ENCODE peak calls at places on chromosomes 13 and 19, in six cellular contexts. W is neuronal stem cell, F is ascending aorta, A is PC-9, C is colonic mucosa, J is heart left ventricle. S is an unnamed sample. For H3K9me3 and H3K4me1, the result is how much of the 10 kb centered on the place peaks cover.

GRCh38 chr19:39175564-39175963 is 21.2 kb upstream of the NCCRP1 start:
- DNase-seq in J (no peak), A (no peak), C (no peak), F (no peak), W (no peak), S (no peak)

GRCh38 chr13:86741762-86742285 is 929.3 kb upstream of the SLITRK5 start:
- DNase-seq in A (no peak), C (no peak), F (no peak), J (no peak), W (no peak), S (no peak)

GRCh38 chr13:100100115-100100879 is 11.4 kb downstream of the PCCA start:
- DNase-seq in W (no peak), C (peak), J (no peak), A (no peak), F (no peak), S (no peak)

GRCh38 chr13:108227651-108228272 is 9.6 kb downstream of the ABHD13 start:
- DNase-seq in A (no peak), W (no peak), F (no peak), C (peak), J (no peak), S (no peak)

GRCh38 chr13:35822666-35823065 is 308.5 kb downstream of the DCLK1 start:
- DNase-seq in F (no peak), A (no peak), C (no peak), W (peak), J (no peak), S (no peak)

GRCh38 chr19:30064021-30064699 is 122.1 kb downstream of the URI1 start:
- DNase-seq in A (no peak), W (no peak), C (no peak), J (no peak), F (no peak), S (no peak)

GRCh38 chr19:8505680-8506401 is 3.4 kb upstream of the PRAM1 start:
- DNase-seq in F (no peak), J (peak), C (peak), A (peak), W (peak), S (peak)

GRCh38 chr19:2771786-2772674 is 11.0 kb downstream of the SGTA start:
- DNase-seq in J (peak), F (no peak), W (no peak), C (no peak), A (no peak), S (no peak)

GRCh38 chr13:62997038-62997619 is 1581.5 kb upstream of the PCDH20 start:
- DNase-seq in F (no peak), W (no peak), C (no peak), A (no peak), J (no peak), S (no peak)

GRCh38 chr19:38852231-38853044 is 2.7 kb upstream of the HNRNPL start:
- DNase-seq in A (peak), C (peak), F (no peak), W (no peak), J (peak), S (no peak)

GRCh38 chr13:74335370-74335769 is 201.2 kb upstream of the KLF12 start:
- DNase-seq in C (no peak), F (no peak), A (no peak), J (no peak), W (no peak), S (no peak)

GRCh38 chr19:53172892-53173291 is 14.0 kb upstream of the ZNF347 start:
- DNase-seq in W (no peak), C (no peak), A (no peak), F (no peak), J (no peak), S (no peak)

GRCh38 chr19:10295305-10295846 is 5.6 kb downstream of the ICAM5 start:
- DNase-seq in A (no peak), W (no peak), J (no peak), F (no peak), C (peak), S (no peak)

GRCh38 chr19:16457195-16457953 is 14.4 kb downstream of the EPS15L1 start:
- DNase-seq in C (no peak), W (no peak), J (peak), F (no peak), A (peak), S (no peak)

GRCh38 chr13:110618167-110618566 is 2.8 kb downstream of the NAXD start:
- DNase-seq in A (no peak), W (no peak), C (no peak), F (no peak), J (no peak), S (no peak)

GRCh38 chr13:42258747-42259146 is 13.2 kb upstream of the AKAP11 start:
- DNase-seq in J (no peak), A (no peak), C (no peak), W (no peak), F (no peak), S (no peak)

GRCh38 chr13:72174549-72174948 is 307.5 kb upstream of the DACH1 start:
- DNase-seq in F (no peak), C (no peak), A (no peak), J (no peak), W (no peak), S (no peak)

GRCh38 chr19:42088471-42089190 is 12.7 kb downstream of the ZNF574 start:
- DNase-seq in A (peak), W (no peak), C (no peak), J (no peak), F (no peak), S (no peak)

GRCh38 chr13:101157261-101157660 is 259.0 kb downstream of the NALCN start:
- DNase-seq in C (no peak), W (no peak), A (peak), F (no peak), J (no peak), S (no peak)

GRCh38 chr19:2315818-2316353 is 7.9 kb upstream of the LINGO3 start:
- DNase-seq in J (peak), C (peak), A (peak), F (peak), W (peak), S (peak)

GRCh38 chr13:50230365-50230978 is 215.2 kb downstream of the KCNRG start:
- DNase-seq in F (no peak), A (no peak), W (no peak), J (no peak), C (no peak), S (no peak)

GRCh38 chr13:102267191-102267590 is 134.7 kb downstream of the FGF14 start:
- DNase-seq in F (no peak), J (no peak), A (no peak), C (no peak), W (no peak), S (no peak)

GRCh38 chr19:1503089-1503924 is 9.5 kb downstream of the ADAMTSL5 start:
- DNase-seq in C (peak), W (no peak), F (no peak), A (peak), J (no peak), S (peak)

GRCh38 chr13:50144473-50145160 is 129.4 kb downstream of the KCNRG start:
- DNase-seq in F (no peak), W (no peak), C (no peak), A (no peak), J (no peak), S (no peak)

GRCh38 chr13:84655677-84656076 is 773.4 kb upstream of the SLITRK1 start:
- DNase-seq in C (no peak), F (no peak), J (no peak), A (no peak), W (no peak), S (no peak)

GRCh38 chr19:56015756-56016155 is 29.2 kb downstream of the NLRP5 start:
- DNase-seq in F (no peak), W (no peak), C (no peak), J (no peak), A (no peak), S (no peak)
- H3K9me3 ChIP-seq in F (under half), W (under half), C (under half), J (under half), A (under half), S (under half)

GRCh38 chr19:46984077-46985010 is 35.3 kb upstream of the NPAS1 start:
- DNase-seq in A (no peak), J (peak), C (no peak), F (no peak), W (no peak), S (peak)
- H3K4me1 ChIP-seq in A (under half), J (under half), C (under half), F (half or more), W (under half), S (half or more)

GRCh38 chr13:113837554-113838355 is 26.1 kb downstream of the GAS6 start:
- DNase-seq in C (peak), J (peak), W (no peak), A (peak), F (peak), S (peak)
- H3K4me3 ChIP-seq in C (no peak), J (peak), W (no peak), A (no peak), F (peak), S (peak)

GRCh38 chr19:56547535-56547934 is 8.8 kb downstream of the ZFP28 start:
- DNase-seq in J (no peak), W (no peak), A (no peak), C (no peak), F (no peak), S (no peak)

GRCh38 chr19:56538761-56539263 is at the start of gene ZFP28:
- DNase-seq in F (peak), J (peak), W (no peak), A (no peak), C (peak), S (no peak)

GRCh38 chr19:56538254-56538760 is 441 bp upstream of the ZFP28 start:
- DNase-seq in J (peak), A (peak), W (peak), F (peak), C (peak), S (peak)

GRCh38 chr19:56543776-56544175 is 5.0 kb downstream of the ZFP28 start:
- DNase-seq in C (no peak), W (no peak), J (no peak), A (no peak), F (no peak), S (no peak)
- H3K9me3 ChIP-seq in C (under half), W (under half), J (half or more), A (under half), F (half or more), S (under half)

DNA sequence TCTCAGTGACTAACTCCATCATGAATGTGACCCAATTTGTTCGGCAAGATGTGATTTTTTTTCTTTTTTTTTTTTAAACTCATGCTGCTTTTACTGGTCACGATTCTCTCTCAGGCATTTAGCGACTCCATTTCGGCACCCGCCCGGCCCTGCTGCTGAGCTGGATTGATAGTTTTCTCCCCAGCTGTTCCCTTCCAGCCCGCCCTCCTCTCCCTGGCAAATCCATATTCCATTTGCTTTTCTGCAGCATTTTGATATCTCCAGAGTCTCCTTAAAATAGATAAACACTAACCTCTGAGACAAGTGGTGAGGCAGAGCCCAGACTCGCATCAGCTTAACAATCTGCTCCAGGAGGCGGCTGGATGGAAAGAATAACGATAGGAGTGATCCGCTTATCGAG is 55.5 kb upstream of the KATNAL1 start:
- DNase-seq in A (no peak), C (no peak), J (no peak), F (no peak), W (no peak), S (no peak)
- H3K4me1 ChIP-seq in A (under half), C (under half), J (under half), F (under half), W (under half), S (under half)

GRCh38 chr19:45400192-45400591 is 4.7 kb downstream of the PPP1R13L start:
- DNase-seq in J (peak), F (no peak), C (no peak), A (peak), W (no peak), S (no peak)

GRCh38 chr19:45403781-45404556 is 900 bp downstream of the PPP1R13L start:
- DNase-seq in W (no peak), J (peak), A (peak), F (no peak), C (peak), S (no peak)

GRCh38 chr19:45403272-45403671 is 1.6 kb downstream of the PPP1R13L start:
- DNase-seq in A (no peak), J (no peak), F (no peak), W (no peak), C (no peak), S (no peak)

GRCh38 chr19:45402469-45403070 is 2.3 kb downstream of the PPP1R13L start:
- DNase-seq in A (no peak), C (peak), J (peak), W (no peak), F (no peak), S (no peak)

GRCh38 chr19:45401815-45402468 is 2.9 kb downstream of the PPP1R13L start:
- DNase-seq in A (no peak), F (no peak), W (no peak), C (no peak), J (no peak), S (no peak)
- H3K4me3 ChIP-seq in A (no peak), F (no peak), W (no peak), C (no peak), J (no peak), S (no peak)

DNA sequence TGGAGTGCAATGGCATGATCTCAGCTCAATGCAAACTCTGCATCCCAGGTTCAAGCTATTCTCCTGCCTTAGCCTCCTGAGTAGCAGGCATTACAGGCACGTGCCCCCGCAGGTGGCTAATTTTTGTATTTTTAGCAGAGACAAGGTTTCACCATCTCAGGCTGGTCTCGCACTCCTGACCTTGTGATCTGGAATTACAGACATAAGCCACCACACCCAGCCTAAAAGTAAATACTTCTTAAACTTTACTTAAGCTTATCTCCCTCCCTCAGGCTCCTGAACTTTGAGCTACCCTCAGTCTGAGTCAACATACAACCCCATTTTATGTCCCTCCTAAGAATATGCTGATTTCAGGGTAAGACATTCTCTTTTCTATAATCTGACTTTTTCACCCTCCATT is 66.1 kb downstream of the ZNF486 start:
- DNase-seq in A (no peak), J (no peak), F (no peak), W (no peak), C (peak), S (no peak)
- H3K9me3 ChIP-seq in A (under half), J (under half), F (under half), W (under half), C (under half), S (under half)

DNA sequence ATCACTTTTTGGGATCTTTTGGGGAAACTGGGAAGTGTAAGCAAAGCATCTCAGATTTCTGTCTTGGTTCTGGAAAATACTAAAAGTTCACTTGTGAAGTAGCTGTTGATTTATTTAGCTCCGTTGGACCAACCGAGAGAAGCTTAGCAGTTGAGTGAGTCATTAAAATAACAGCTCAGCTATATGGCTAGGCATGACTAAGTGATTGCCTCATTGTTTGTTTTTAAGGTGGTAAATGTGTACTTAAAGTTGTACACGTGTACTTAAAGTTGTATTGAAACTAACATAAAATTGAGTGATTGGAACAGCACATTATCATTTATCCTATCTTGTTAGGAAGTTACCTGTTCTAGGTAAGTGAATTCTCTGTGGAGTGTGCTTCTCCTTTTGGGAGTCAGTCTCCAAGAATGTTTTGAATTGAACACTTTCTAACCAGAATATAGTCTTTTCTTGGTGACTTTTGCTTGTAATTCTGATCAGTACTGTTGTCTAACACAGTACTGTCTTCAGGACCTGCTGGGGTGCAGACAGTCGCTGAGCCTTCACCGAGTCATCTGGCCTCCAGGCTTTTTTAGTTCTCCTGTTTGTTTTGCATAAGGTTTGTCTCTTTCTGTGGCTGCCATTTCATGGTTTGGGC is 2.9 kb upstream of the DCUN1D2 start:
- DNase-seq in W (no peak), J (no peak), C (peak), F (no peak), A (peak), S (no peak)
- H3K4me1 ChIP-seq in W (under half), J (under half), C (under half), F (half or more), A (half or more), S (under half)

DNA sequence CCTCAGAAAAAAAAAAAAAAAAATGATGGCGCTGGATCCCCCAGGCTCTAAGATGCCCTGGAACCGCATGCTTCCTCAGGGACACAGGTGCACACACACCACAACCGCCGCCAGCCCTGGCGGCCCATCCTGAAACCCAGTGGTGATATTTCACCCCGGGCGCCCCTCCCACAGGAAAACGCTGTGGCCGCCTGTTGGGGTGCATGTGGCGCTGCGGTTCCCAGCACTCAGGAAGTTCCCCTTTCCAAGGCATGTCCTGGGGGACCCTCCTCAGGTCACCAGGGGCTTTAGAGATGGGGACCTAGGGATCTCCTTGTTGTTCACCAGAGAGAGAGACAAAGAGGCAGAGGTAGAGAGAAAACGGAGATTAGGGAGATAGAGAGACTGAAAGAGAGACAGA is 2.5 kb downstream of the ADGRE2 start:
- DNase-seq in J (peak), A (no peak), C (no peak), F (no peak), W (no peak), S (no peak)
- H3K4me3 ChIP-seq in J (peak), A (peak), C (peak), F (no peak), W (peak), S (peak)

S was measured in gastrocnemius medialis.